ENCODE peak calls at places on chromosomes 12 and 14, in nine cellular contexts. L, Z, E, U, X, I, A, R and Q are unnamed samples.

GRCh38 chr12:20144341-20144740 is 224.0 kb upstream of the PDE3A start:
- DNase-seq in X (no peak), U (no peak), E (no peak), R (no peak), L (no peak), Z (no peak), A (no peak), I (no peak), Q (no peak)

GRCh38 chr12:64175254-64175945 is 46.7 kb downstream of the KICS2 start:
- DNase-seq in Z (no peak), A (no peak), I (no peak), E (peak), U (no peak), L (no peak), X (no peak), R (no peak), Q (no peak)

GRCh38 chr12:2794261-2794735 is 472 bp upstream of the FKBP4 start:
- DNase-seq in Z (no peak), R (no peak), L (no peak), E (no peak), U (peak), X (no peak), I (no peak), A (no peak), Q (no peak)

GRCh38 chr14:75049731-75050201 is 1.5 kb downstream of the MLH3 start:
- DNase-seq in E (no peak), I (no peak), A (no peak), U (no peak), Z (no peak), R (no peak), L (no peak), X (no peak), Q (no peak)

GRCh38 chr14:29584992-29585391 is 342.7 kb downstream of the PRKD1 start:
- DNase-seq in R (peak), X (peak), U (peak), A (no peak), E (peak), Z (no peak), L (no peak), I (peak), Q (no peak)

GRCh38 chr12:93742086-93742934 is 65.1 kb downstream of the CRADD start:
- DNase-seq in E (peak), A (peak), L (peak), R (peak), U (peak), I (peak), Z (no peak), X (peak), Q (peak)

GRCh38 chr14:90060312-90060964 is 1.4 kb upstream of the KCNK13 start:
- DNase-seq in I (peak), X (peak), R (peak), U (peak), Z (no peak), E (peak), L (peak), A (no peak), Q (peak)

GRCh38 chr14:66284346-66284745 is 201.8 kb upstream of the CCDC196 start:
- DNase-seq in E (no peak), X (no peak), L (no peak), Z (no peak), I (no peak), U (no peak), A (no peak), R (no peak), Q (no peak)

GRCh38 chr14:72017290-72017689 is 85.1 kb downstream of the RGS6 start:
- DNase-seq in U (no peak), R (no peak), Z (no peak), I (no peak), E (no peak), L (no peak), X (no peak), A (no peak), Q (no peak)

GRCh38 chr12:131491155-131491554 is 219.7 kb upstream of the SFSWAP start:
- DNase-seq in A (no peak), E (no peak), L (no peak), Z (no peak), U (no peak), R (no peak), I (no peak), X (no peak), Q (no peak)

GRCh38 chr12:116076399-116076798 is 201.1 kb downstream of the MED13L start:
- DNase-seq in I (no peak), U (no peak), X (no peak), R (no peak), A (no peak), L (no peak), Z (no peak), E (no peak), Q (no peak)

GRCh38 chr12:75116611-75117010 is 93.0 kb downstream of the KCNC2 start:
- DNase-seq in Z (no peak), U (peak), X (peak), E (peak), L (no peak), I (no peak), A (no peak), R (no peak), Q (no peak)

GRCh38 chr12:89189448-89189847 is 162.9 kb downstream of the DUSP6 start:
- DNase-seq in I (no peak), E (no peak), X (no peak), R (no peak), L (no peak), A (no peak), Z (no peak), U (no peak), Q (no peak)

GRCh38 chr12:15227004-15227679 is 5.9 kb upstream of the RERG start:
- DNase-seq in Z (no peak), U (no peak), E (peak), R (peak), X (peak), L (no peak), I (peak), A (no peak), Q (no peak)

GRCh38 chr12:64682572-64683277 is 72.4 kb downstream of the RASSF3 start:
- DNase-seq in X (no peak), U (no peak), R (peak), Z (no peak), L (no peak), A (no peak), E (peak), I (peak), Q (no peak)

GRCh38 chr12:30822385-30823139 is 67.8 kb upstream of the CAPRIN2 start:
- DNase-seq in Z (no peak), R (no peak), A (peak), I (peak), E (peak), L (peak), X (peak), U (peak), Q (no peak)

GRCh38 chr12:40058721-40059190 is 47.1 kb downstream of the SLC2A13 start:
- DNase-seq in R (peak), X (no peak), Z (no peak), E (no peak), U (no peak), L (no peak), I (no peak), A (no peak), Q (no peak)

GRCh38 chr12:124804011-124804621 is 59.5 kb downstream of the SCARB1 start:
- DNase-seq in I (no peak), A (no peak), X (no peak), E (peak), Z (no peak), U (peak), L (no peak), R (no peak), Q (no peak)

GRCh38 chr14:24443053-24443683 is 592 bp upstream of the SDR39U1 start:
- DNase-seq in E (no peak), A (no peak), R (no peak), L (no peak), U (no peak), Z (no peak), X (no peak), I (no peak), Q (no peak)

GRCh38 chr12:55686366-55687010 is 21.2 kb downstream of the ITGA7 start:
- DNase-seq in A (no peak), I (no peak), U (peak), E (no peak), X (no peak), L (no peak), R (no peak), Z (no peak), Q (no peak)

GRCh38 chr12:14849664-14850063 is 6.3 kb upstream of the ART4 start:
- DNase-seq in R (no peak), I (no peak), U (no peak), E (no peak), X (no peak), Z (no peak), A (no peak), L (no peak), Q (no peak)

GRCh38 chr12:98894412-98895085 is 249.5 kb downstream of the APAF1 start:
- DNase-seq in I (peak), A (no peak), Z (no peak), U (peak), X (peak), E (peak), R (peak), L (no peak), Q (no peak)